ENCODE peak calls at places on chromosomes 7 and 10, in nine cellular contexts. Q, G, A, Z, V, H, M, C and R are unnamed samples.

GRCh38 chr10:80767940-80768339 is 230.2 kb downstream of the SH2D4B start:
- DNase-seq in H (no peak), G (no peak), A (no peak), M (no peak), V (no peak), Z (no peak), Q (no peak), C (no peak), R (no peak)

GRCh38 chr10:126278846-126279245 is 109.4 kb downstream of the ADAM12 start:
- DNase-seq in Z (no peak), M (no peak), V (no peak), H (no peak), C (no peak), G (no peak), A (no peak), Q (no peak), R (no peak)

GRCh38 chr7:122352454-122352853 is 47.9 kb upstream of the FEZF1 start:
- DNase-seq in G (no peak), V (no peak), M (no peak), H (no peak), Z (no peak), C (no peak), Q (no peak), A (no peak), R (no peak)

GRCh38 chr7:128076831-128077271 is 45.6 kb upstream of the LRRC4 start:
- DNase-seq in H (peak), G (no peak), M (no peak), Z (no peak), A (peak), Q (peak), V (no peak), C (no peak), R (no peak)

GRCh38 chr7:20260219-20260618 is 43.0 kb upstream of the MACC1 start:
- DNase-seq in A (peak), V (no peak), Q (no peak), M (no peak), C (no peak), G (no peak), Z (no peak), H (no peak), R (no peak)

GRCh38 chr10:94108200-94108599 is 114.5 kb downstream of the PLCE1 start:
- DNase-seq in V (no peak), M (no peak), Q (no peak), H (no peak), G (peak), A (no peak), Z (peak), C (no peak), R (no peak)

GRCh38 chr7:55133630-55134392 is 115.0 kb downstream of the EGFR start:
- DNase-seq in C (no peak), M (no peak), V (no peak), H (peak), A (peak), Q (peak), G (no peak), Z (peak), R (peak)

GRCh38 chr10:10644317-10645111 is 373.2 kb upstream of the CELF2 start:
- DNase-seq in V (no peak), G (no peak), M (no peak), H (peak), Z (no peak), C (no peak), Q (peak), A (peak), R (no peak)

GRCh38 chr10:118504044-118504944 is 91.2 kb downstream of the PRLHR start:
- DNase-seq in V (no peak), H (no peak), C (no peak), Q (no peak), A (no peak), G (no peak), M (no peak), Z (peak), R (peak)

GRCh38 chr7:81236560-81236959 is 317.7 kb upstream of the SEMA3C start:
- DNase-seq in H (no peak), G (no peak), Q (no peak), C (no peak), M (no peak), Z (no peak), V (no peak), A (no peak), R (no peak)

GRCh38 chr10:9254353-9254752 is 1199.9 kb downstream of the GATA3 start:
- DNase-seq in M (no peak), Z (peak), G (no peak), Q (no peak), H (no peak), C (no peak), A (no peak), V (no peak), R (no peak)

GRCh38 chr7:151762501-151763245 is 114.2 kb downstream of the PRKAG2 start:
- DNase-seq in H (no peak), A (no peak), Z (no peak), Q (no peak), G (no peak), V (no peak), C (no peak), M (no peak), R (no peak)

GRCh38 chr7:74019149-74019548 is 8.8 kb upstream of the ELN start:
- DNase-seq in H (no peak), M (no peak), Z (no peak), A (no peak), C (no peak), G (no peak), V (no peak), Q (no peak), R (no peak)

GRCh38 chr7:119925890-119926289 is 347.1 kb upstream of the KCND2 start:
- DNase-seq in G (no peak), V (no peak), Q (no peak), A (no peak), C (no peak), H (no peak), M (no peak), Z (no peak), R (no peak)

GRCh38 chr7:43943702-43944187 is 17.5 kb downstream of the UBE2D4 start:
- DNase-seq in H (no peak), Q (no peak), C (no peak), A (no peak), G (no peak), Z (no peak), M (no peak), V (no peak), R (no peak)

GRCh38 chr10:86376852-86377796 is 10.5 kb upstream of the GRID1 start:
- DNase-seq in C (peak), V (peak), G (peak), M (peak), H (peak), Q (peak), A (peak), Z (peak), R (no peak)

GRCh38 chr7:6637544-6638229 is 569 bp downstream of the ZNF316 start:
- DNase-seq in C (peak), Q (no peak), H (peak), A (no peak), Z (peak), M (peak), G (peak), V (peak), R (no peak)